ENCODE peak calls at places on chromosomes 12 and 14, in seven cellular contexts. H, N, D, R, B, M and E are unnamed samples.

GRCh38 chr12:59023861-59024424 is 103.6 kb upstream of the LRIG3 start:
- DNase-seq in H (no peak), N (no peak), D (no peak), R (no peak), B (no peak), M (no peak), E (no peak)

GRCh38 chr14:64680013-64680674 is 24.1 kb upstream of the PLEKHG3 start:
- DNase-seq in H (no peak), N (no peak), D (no peak), R (no peak), B (no peak), M (no peak), E (no peak)

GRCh38 chr12:6863586-6864321 is 3.6 kb upstream of the TPI1 start:
- DNase-seq in H (no peak), N (no peak), D (no peak), R (no peak), B (no peak), M (no peak), E (no peak)

GRCh38 chr14:94780536-94781404 is 10.9 kb upstream of the GSC start:
- DNase-seq in H (no peak), N (no peak), D (no peak), R (no peak), B (no peak), M (no peak), E (no peak)

GRCh38 chr12:115129727-115130126 is 445.8 kb upstream of the TBX3 start:
- DNase-seq in H (no peak), N (no peak), D (no peak), R (no peak), B (no peak), M (no peak), E (no peak)

GRCh38 chr14:64717870-64718269 is 13.6 kb downstream of the PLEKHG3 start:
- DNase-seq in H (no peak), N (peak), D (no peak), R (no peak), B (no peak), M (peak), E (no peak)

GRCh38 chr14:78904094-78904493 is 733.9 kb downstream of the NRXN3 start:
- DNase-seq in H (no peak), N (no peak), D (no peak), R (no peak), B (no peak), M (no peak), E (no peak)

GRCh38 chr12:117854339-117855012 is 114.3 kb downstream of the KSR2 start:
- DNase-seq in H (no peak), N (peak), D (peak), R (peak), B (peak), M (no peak), E (peak)

GRCh38 chr14:68585690-68586089 is 207.2 kb downstream of the ZFP36L1 start:
- DNase-seq in H (no peak), N (peak), D (no peak), R (peak), B (no peak), M (no peak), E (no peak)

GRCh38 chr14:63777024-63777423 is 49.2 kb upstream of the SGPP1 start:
- DNase-seq in H (no peak), N (no peak), D (no peak), R (no peak), B (peak), M (no peak), E (no peak)